ENCODE peak calls at places on chromosomes 4 and X, in five cellular contexts. D is HCT116, M is SK-N-SH, L is H1, B is K562. O is an unnamed sample.

GRCh38 chrX:19888419-19888879 is 1.0 kb upstream of the SH3KBP1 start:
- DNase-seq in D (peak; percentile 53), M (peak; percentile 70), L (no peak), B (peak; percentile 18), O (peak; percentile 81)

GRCh38 chr4:34271479-34272355 is 1972.6 kb downstream of the ARAP2 start:
- DNase-seq in D (no peak), M (no peak), L (no peak), B (no peak), O (no peak)

GRCh38 chrX:12007881-12008280 is 130.4 kb upstream of the FRMPD4 start:
- DNase-seq in D (peak; percentile 4), M (no peak), L (no peak), B (no peak), O (no peak)

GRCh38 chr4:9703391-9703790 is 78.0 kb upstream of the DRD5 start:
- DNase-seq in D (peak; percentile 52), M (peak; percentile 58), L (peak; percentile 94), B (peak; percentile 53), O (peak; percentile 16)

GRCh38 chr4:40843696-40844095 is 93.9 kb downstream of the NSUN7 start:
- DNase-seq in D (no peak), M (no peak), L (no peak), B (no peak), O (peak; percentile 53)

GRCh38 chr4:168528131-168528949 is 31.5 kb downstream of the PALLD start:
- DNase-seq in D (no peak), M (no peak), L (no peak), B (no peak), O (no peak)

GRCh38 chrX:47618923-47619485 is 653 bp downstream of the SYN1 start:
- DNase-seq in D (no peak), M (no peak), L (no peak), B (no peak), O (no peak)

GRCh38 chr4:187995322-187996207 is at the start of gene ZFP42:
- DNase-seq in D (no peak), M (no peak), L (peak; percentile 86), B (no peak), O (no peak)

GRCh38 chr4:150668824-150669223 is 86.9 kb downstream of the MAB21L2 start:
- DNase-seq in D (no peak), M (no peak), L (no peak), B (no peak), O (no peak)

GRCh38 chr4:56183344-56183959 is 203.8 kb downstream of the AASDH start:
- DNase-seq in D (no peak), M (no peak), L (no peak), B (peak; percentile 22), O (no peak)

DNA sequence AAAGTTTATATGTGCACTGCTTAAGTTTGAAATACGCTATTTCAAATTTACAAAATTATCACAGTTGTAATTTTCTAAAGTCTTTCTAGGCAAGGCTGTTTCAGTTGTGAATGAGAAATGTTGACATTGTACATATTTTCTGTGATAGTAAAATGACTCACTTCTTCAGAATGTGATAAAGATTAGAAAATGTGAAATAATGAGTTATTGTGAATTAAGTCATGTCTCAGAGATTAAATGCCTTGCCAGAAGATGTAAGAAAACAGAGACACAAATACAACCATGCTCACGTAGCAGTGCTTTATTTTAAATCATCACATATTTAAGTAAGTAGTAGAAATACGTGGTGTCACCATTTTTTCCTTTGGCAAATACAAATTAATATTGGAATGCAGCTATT is 770 bp downstream of the CLCN4 start:
- DNase-seq in D (no peak), M (no peak), L (no peak), B (no peak), O (no peak)
- TF ChIP-seq JUND in D (no peak), M (no peak), L (no peak), B (no peak), O (no peak)

GRCh38 chrX:107601759-107602158 is 26.6 kb upstream of the PRPS1 start:
- DNase-seq in D (no peak), M (no peak), L (no peak), B (no peak), O (no peak)
- TF ChIP-seq JUND in D (no peak), M (no peak), L (no peak), B (no peak), O (no peak)

GRCh38 chr4:118032691-118033090 is 1.6 kb upstream of the NDST3 start:
- DNase-seq in D (peak; percentile 29), M (peak; percentile 11), L (no peak), B (no peak), O (no peak)
- TF ChIP-seq JUND in D (no peak), M (no peak), L (no peak), B (no peak), O (no peak)

DNA sequence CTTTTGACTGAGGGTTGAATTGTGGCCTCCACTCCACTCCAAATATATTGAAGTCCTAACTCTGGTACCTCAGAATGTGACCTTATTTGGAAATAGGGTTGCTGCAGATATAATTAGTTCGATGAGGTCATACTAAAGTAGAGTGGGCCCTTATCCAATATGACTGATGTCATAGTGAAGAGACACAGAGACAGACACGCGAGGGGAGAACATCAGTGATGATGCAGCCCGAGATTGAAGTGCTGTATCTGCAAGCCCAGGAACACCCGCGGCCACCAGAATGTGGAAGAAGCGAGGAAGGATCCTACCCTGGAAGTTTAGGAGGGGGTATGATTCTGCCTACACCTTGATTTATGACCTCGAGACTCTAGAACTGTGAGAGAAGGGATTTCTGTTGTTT is 279.0 kb downstream of the ANKRD50 start:
- DNase-seq in D (no peak), M (no peak), L (no peak), B (no peak), O (no peak)
- TF ChIP-seq JUND in D (no peak), M (no peak), L (no peak), B (no peak), O (no peak)